ENCODE peak calls at places on chromosomes 13 and 19, in four cellular contexts. X, C, N and Y are unnamed samples.

GRCh38 chr13:47705185-47705584 is 295.9 kb downstream of the SUCLA2 start:
- DNase-seq in X (no peak), C (no peak), N (no peak), Y (no peak)

GRCh38 chr13:73702419-73703071 is 431.7 kb downstream of the KLF12 start:
- DNase-seq in X (no peak), C (peak; percentile 13), N (no peak), Y (no peak)

GRCh38 chr19:4396949-4397783 is 3.2 kb downstream of the SH3GL1 start:
- DNase-seq in X (no peak), C (no peak), N (no peak), Y (no peak)

GRCh38 chr13:111589321-111589720 is 268.9 kb downstream of the TEX29 start:
- DNase-seq in X (no peak), C (no peak), N (no peak), Y (peak; percentile 17)

GRCh38 chr19:4584670-4585460 is 25.4 kb upstream of the SEMA6B start:
- DNase-seq in X (no peak), C (peak; percentile 50), N (peak; percentile 84), Y (no peak)

GRCh38 chr19:45424191-45425058 is 708 bp upstream of the ERCC1 start:
- DNase-seq in X (peak; percentile 98), C (peak; percentile 92), N (peak; percentile 76), Y (peak; percentile 86)

GRCh38 chr13:65913173-65913572 is 1317.0 kb downstream of the PCDH9 start:
- DNase-seq in X (peak; percentile 86), C (no peak), N (no peak), Y (no peak)

GRCh38 chr13:37914781-37915391 is 45.3 kb upstream of the TRPC4 start:
- DNase-seq in X (peak; percentile 11), C (peak; percentile 45), N (peak; percentile 53), Y (peak; percentile 73)

GRCh38 chr13:100235311-100235901 is 146.5 kb downstream of the PCCA start:
- DNase-seq in X (peak; percentile 63), C (peak; percentile 50), N (no peak), Y (no peak)

GRCh38 chr13:108987488-108987887 is 358.1 kb downstream of the MYO16 start:
- DNase-seq in X (peak; percentile 62), C (no peak), N (no peak), Y (no peak)

GRCh38 chr19:15286688-15287355 is 45.5 kb downstream of the BRD4 start:
- DNase-seq in X (no peak), C (no peak), N (no peak), Y (no peak)
- H3K4me1 ChIP-seq in X (peaks cover 38% of the 10 kb centered on the region), C (peaks cover 20% of the 10 kb centered on the region), N (peaks cover 5% of the 10 kb centered on the region), Y (peaks cover 17% of the 10 kb centered on the region)

DNA sequence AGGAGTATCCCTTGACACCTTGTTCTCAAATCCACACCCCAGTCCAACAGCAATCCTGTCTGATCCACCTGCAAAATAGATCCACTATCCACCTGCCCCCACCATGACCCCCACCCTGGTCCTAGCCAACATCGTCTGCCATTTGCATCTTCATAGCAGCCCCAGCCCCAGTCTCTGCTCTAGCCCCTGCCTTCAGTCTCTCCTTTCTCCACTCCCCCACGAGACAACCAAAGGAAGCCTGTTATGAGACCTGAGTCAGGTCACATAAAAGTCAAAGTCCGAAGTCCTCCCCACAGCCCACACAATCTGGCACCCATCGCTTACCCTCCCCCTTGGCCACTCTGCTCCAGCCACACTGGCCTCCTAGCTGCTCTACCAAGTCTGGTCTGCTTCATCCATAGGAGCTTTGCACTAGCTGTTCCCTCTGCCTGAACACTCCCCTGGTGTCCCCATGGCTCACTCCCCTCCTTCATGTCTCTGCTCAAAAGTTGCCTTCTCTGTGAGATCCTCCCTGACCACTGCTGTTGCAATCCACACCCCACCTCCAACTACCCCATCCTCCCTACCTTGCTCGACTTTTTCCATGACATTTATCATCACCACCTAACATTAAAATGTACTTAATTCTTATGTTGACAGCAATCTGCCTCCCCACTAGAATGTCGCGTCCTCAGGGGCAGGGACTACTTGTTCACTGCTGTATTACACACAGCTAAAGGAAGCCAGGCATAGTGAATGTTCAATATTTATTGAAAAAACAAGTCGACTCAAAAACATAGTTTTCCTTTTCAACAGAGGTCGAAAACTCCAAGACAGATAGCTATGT is 1.2 kb upstream of the PLEKHG2 start:
- DNase-seq in X (peak; percentile 68), C (peak; percentile 42), N (peak; percentile 52), Y (no peak)
- H3K9ac ChIP-seq in X (peak overlapping the region; percentile 92), C (peak overlapping the region; percentile 92), N (no peak overlapping the region), Y (no peak overlapping the region)

DNA sequence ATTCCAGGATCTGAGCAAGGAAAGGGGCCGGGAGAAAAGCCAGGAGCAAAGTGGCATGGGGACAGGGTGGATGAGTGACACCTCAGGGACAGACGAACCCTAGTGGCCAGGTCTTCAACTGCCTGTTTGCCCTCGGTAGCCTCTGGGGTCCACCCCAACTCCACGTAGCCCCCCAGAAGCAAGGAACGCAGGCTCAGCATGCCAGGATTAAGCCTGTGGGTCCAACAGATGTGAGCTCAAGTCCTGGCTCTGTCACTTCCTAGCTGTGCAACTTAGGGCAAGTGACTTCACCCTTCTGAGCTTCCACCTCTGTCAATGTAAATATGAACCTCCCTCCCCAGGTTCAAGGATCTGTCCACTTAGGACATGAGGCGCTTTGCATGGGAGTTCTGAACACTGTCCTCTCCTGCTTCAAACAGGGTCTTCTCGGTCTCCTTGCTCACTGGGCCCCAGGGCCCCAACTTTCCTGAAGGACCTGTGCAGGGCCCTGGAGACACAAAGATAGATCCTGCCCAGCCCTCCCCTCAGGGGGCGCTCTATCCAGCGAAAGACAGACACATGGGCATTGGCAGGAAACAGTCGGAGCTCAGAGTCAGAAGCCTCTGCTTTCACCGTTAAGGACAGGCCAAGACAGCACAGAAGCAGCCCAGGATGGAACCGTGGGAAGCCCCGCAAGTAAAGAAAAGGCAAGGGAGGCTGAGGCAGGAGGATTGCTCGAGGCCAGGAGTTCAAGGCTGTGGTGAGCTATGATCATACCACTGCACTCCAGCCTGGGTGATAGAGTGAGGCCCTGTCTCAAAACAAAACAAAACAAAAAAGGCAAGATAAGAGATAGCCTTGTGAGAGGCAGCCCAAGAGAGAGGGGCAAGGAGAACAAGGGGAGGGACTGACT is 13.2 kb downstream of the SYDE1 start:
- DNase-seq in X (no peak), C (peak; percentile 31), N (peak; percentile 66), Y (peak; percentile 46)
- H3K56ac ChIP-seq in X (no peak overlapping the region), C (no peak overlapping the region), N (no peak overlapping the region), Y (no peak overlapping the region)

DNA sequence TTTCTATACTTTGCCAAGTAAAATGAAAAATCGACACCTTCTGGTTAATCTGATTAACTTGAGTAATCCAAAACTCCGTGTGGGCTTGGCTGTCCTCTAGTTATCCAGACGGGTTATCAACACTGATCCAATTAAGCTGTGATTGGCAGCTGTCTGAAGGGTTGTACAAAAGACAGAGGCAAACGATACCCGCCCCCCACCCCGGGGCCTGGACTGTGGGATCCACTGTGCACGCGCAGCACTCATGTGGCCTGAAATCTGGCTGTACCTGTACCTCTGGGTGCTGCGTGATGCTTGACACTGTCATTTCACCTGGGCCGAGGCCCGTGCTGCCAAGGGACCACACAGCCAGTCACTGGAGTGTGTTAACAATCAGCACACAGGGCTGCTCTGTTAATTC is 53.5 kb downstream of the COL4A2 start:
- DNase-seq in X (no peak), C (no peak), N (no peak), Y (no peak)
- H3K4me1 ChIP-seq in X (peaks cover 12% of the 10 kb centered on the region), C (no peaks in the 10 kb centered on the region), N (no peaks in the 10 kb centered on the region), Y (no peaks in the 10 kb centered on the region)

GRCh38 chr13:46178821-46179220 is 3.2 kb downstream of the LCP1 start:
- DNase-seq in X (no peak), C (no peak), N (no peak), Y (no peak)

GRCh38 chr13:46178143-46178542 is 3.8 kb downstream of the LCP1 start:
- DNase-seq in X (no peak), C (no peak), N (no peak), Y (no peak)

GRCh38 chr13:46180393-46180792 is 1.6 kb downstream of the LCP1 start:
- DNase-seq in X (no peak), C (no peak), N (no peak), Y (no peak)

GRCh38 chr13:46181799-46182490 is at the start of gene LCP1:
- DNase-seq in X (no peak), C (peak; percentile 62), N (no peak), Y (no peak)

DNA sequence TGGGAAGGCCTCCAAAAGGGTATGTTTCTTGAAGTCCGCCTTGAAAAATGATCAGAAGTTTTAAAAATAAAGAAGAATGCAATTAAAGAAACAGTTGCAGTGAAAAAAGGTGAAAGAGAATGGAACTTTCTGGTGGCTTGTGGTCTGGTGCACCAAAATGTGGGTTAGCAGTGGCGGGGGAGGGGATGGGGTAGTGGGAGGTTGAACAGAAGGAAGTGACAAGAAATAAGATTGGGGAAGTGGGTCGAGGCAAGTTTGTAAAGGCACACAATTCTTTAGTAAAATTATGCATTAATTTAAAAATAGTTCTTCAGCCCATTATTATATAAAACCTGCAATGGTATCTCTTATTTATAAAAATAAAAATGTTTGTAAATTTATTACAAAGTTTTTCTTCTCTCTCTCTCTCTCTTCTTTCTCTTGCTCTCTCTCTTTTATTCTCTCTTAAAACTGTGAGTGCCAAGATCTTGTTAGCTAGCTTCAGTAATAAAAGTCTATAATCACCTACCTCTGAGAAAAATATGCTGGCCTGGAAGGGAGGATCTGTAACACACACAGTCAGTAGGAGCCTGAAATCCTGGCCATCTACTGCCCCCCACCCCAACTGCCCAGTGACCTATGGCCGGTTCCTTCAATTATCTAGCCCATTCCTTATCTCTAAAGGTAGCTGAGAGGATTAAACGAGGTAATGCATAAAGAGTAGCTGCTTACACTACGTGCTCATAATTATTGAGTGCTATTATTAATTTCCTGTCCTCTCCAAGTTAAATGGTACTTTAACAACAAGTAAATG is 2.2 kb downstream of the LCP1 start:
- DNase-seq in X (no peak), C (no peak), N (no peak), Y (no peak)
- H3K9ac ChIP-seq in X (no peak overlapping the region), C (no peak overlapping the region), N (no peak overlapping the region), Y (no peak overlapping the region)

DNA sequence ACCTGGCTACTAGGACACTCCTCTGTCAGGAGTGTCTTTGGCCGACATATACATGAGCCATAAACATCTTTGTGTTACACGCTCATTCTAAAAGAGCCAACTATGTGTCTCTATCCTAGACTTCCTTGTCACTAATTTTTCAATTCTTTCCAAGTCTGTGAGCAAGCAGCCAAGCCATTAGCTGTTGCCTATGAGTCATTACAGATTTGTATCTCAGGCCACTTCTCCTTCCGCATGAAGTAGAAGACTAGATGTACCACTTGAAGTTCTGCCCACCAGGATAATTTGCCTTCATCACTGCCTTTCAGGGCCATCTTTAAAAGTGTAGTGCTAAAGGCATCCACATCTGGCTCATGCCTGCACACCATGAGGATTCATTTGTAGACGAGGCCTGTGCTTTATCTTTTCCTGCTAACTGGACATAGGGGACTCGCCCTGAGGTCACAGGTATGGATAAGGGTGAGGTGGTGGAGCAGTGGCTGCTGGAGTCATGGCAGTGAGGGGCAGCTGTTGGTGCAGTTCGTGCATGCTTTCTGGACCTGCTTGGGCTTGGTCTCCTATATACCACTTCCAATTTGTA is 126.1 kb upstream of the KL start:
- DNase-seq in X (no peak), C (no peak), N (no peak), Y (no peak)
- H3K56ac ChIP-seq in X (no peak overlapping the region), C (no peak overlapping the region), N (no peak overlapping the region), Y (no peak overlapping the region)